ENCODE peak calls at places on chromosomes 6 and 20, in four cellular contexts. M, S, J and P are unnamed samples.

GRCh38 chr6:158150701-158151100 is 17.4 kb downstream of the SERAC1 start:
- DNase-seq in M (no peak), S (peak), J (no peak), P (no peak)

GRCh38 chr20:49586967-49587587 is 19.1 kb upstream of the PTGIS start:
- DNase-seq in M (no peak), S (peak), J (no peak), P (no peak)

GRCh38 chr20:51121901-51122412 is 99.0 kb upstream of the KCNG1 start:
- DNase-seq in M (no peak), S (peak), J (no peak), P (peak)

GRCh38 chr6:121157913-121158312 is 176.4 kb downstream of the TBC1D32 start:
- DNase-seq in M (no peak), S (peak), J (no peak), P (no peak)

GRCh38 chr6:16199792-16200191 is 38.6 kb upstream of the GMPR start:
- DNase-seq in M (no peak), S (no peak), J (no peak), P (no peak)

GRCh38 chr6:4756247-4756646 is 20.0 kb upstream of the CDYL start:
- DNase-seq in M (no peak), S (peak), J (no peak), P (no peak)

GRCh38 chr6:146950351-146950835 is 253.8 kb upstream of the STXBP5 start:
- DNase-seq in M (no peak), S (peak), J (no peak), P (no peak)

GRCh38 chr6:9523462-9523861 is 891.4 kb downstream of the TFAP2A start:
- DNase-seq in M (no peak), S (peak), J (no peak), P (no peak)

GRCh38 chr6:131858765-131859490 is 51.1 kb downstream of the ENPP1 start:
- DNase-seq in M (no peak), S (peak), J (no peak), P (peak)

GRCh38 chr6:88120635-88121034 is 45.5 kb downstream of the CNR1 start:
- DNase-seq in M (no peak), S (no peak), J (no peak), P (no peak)

GRCh38 chr20:51426879-51427624 is 115.5 kb downstream of the NFATC2 start:
- DNase-seq in M (no peak), S (no peak), J (no peak), P (no peak)

GRCh38 chr6:41780623-41781301 is at the start of gene PRICKLE4:
- DNase-seq in M (no peak), S (no peak), J (no peak), P (peak)

GRCh38 chr6:96939019-96939805 is 14.7 kb downstream of the KLHL32 start:
- DNase-seq in M (no peak), S (peak), J (no peak), P (peak)

GRCh38 chr20:44552950-44553908 is 29.1 kb upstream of the PKIG start:
- DNase-seq in M (no peak), S (peak), J (no peak), P (no peak)

DNA sequence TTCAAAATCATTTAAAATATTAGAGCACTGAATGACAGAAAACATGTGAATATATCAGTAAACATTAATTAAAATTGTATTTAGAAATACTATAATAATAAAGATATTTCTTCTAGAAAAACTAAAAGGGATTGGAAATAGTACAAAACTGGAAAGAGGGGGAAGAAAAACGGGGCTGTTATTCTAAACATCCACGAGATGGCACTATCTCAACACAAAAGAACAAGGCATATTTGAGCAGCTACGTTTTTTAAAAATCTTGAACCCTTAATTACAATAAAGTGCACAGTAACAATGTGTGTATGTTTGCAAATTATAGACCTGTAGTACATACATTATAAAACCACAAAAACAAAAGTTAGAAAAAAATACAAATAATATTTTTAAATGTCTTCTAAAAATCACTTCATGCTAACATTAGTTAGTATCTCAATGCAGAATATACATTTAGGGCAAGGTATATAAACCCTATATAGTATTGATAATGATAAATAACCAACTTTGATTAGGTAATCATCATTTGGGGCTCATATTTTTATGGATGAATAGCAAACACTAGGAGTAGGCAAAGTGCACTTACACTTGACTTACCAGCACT is 42.5 kb upstream of the PNISR start:
- DNase-seq in M (no peak), S (peak), J (no peak), P (no peak)
- H4K5ac ChIP-seq in M (no peak), S (no peak), J (no peak), P (no peak)

DNA sequence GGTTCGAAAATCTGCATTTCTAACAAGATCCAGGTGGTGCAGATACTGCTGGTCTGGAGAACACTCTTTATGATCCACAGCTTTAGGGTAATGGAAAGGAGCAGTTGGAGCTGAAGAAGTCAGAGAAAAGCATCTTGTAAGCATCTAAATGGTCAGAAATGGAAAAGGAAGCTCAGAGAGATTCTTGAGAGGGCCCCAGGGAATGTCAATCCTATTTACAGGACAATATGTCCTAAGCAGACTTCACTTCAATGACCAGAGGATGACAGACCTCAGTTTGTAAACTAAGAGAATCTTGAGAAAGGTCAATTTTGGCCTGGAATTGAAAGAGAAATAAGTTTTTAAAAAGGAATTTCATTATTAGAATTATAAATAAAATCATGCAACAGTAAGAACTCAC is 8.4 kb downstream of the TSPYL1 start:
- DNase-seq in M (no peak), S (no peak), J (no peak), P (peak)
- H3K9ac ChIP-seq in M (no peak), S (no peak), J (no peak), P (no peak)

DNA sequence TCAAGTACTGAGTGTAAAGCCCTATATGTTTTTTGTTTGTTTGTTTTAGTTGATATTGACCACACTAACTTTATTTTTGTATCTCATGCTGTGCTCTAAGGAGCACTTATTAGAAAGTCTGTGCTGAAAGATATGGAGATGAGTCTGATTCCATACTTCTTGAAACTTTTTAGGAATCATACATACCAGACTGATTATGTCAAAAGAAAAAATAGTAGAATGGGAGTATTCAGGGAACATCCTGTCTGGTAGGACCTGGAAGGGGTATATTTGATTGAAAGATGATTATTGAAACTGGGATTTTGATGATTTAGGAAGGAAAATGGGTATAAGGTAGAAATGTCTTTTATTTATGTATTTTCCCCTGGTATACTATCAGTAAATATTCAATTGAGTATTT is 111.4 kb downstream of the QKI start:
- DNase-seq in M (no peak), S (peak), J (no peak), P (no peak)
- H3K18ac ChIP-seq in M (no peak), S (no peak), J (no peak), P (no peak)

GRCh38 chr6:62009445-62009844 is 276.6 kb downstream of the KHDRBS2 start:
- DNase-seq in M (no peak), S (no peak), J (no peak), P (no peak)
- H4K5ac ChIP-seq in M (no peak), S (no peak), J (no peak), P (no peak)

GRCh38 chr6:136213853-136214252 is 36.3 kb downstream of the MTFR2 start:
- DNase-seq in M (no peak), S (no peak), J (no peak), P (no peak)
- H3K9ac ChIP-seq in M (no peak), S (no peak), J (no peak), P (no peak)

GRCh38 chr20:63344151-63344470 is 17.0 kb downstream of the CHRNA4 start:
- DNase-seq in M (no peak), S (no peak), J (no peak), P (no peak)

GRCh38 chr20:63345328-63346100 is 15.6 kb downstream of the CHRNA4 start:
- DNase-seq in M (no peak), S (no peak), J (no peak), P (no peak)

GRCh38 chr20:63344616-63345327 is 16.4 kb downstream of the CHRNA4 start:
- DNase-seq in M (no peak), S (no peak), J (no peak), P (no peak)

GRCh38 chr20:63342561-63343459 is 18.3 kb downstream of the CHRNA4 start:
- DNase-seq in M (no peak), S (no peak), J (no peak), P (no peak)

DNA sequence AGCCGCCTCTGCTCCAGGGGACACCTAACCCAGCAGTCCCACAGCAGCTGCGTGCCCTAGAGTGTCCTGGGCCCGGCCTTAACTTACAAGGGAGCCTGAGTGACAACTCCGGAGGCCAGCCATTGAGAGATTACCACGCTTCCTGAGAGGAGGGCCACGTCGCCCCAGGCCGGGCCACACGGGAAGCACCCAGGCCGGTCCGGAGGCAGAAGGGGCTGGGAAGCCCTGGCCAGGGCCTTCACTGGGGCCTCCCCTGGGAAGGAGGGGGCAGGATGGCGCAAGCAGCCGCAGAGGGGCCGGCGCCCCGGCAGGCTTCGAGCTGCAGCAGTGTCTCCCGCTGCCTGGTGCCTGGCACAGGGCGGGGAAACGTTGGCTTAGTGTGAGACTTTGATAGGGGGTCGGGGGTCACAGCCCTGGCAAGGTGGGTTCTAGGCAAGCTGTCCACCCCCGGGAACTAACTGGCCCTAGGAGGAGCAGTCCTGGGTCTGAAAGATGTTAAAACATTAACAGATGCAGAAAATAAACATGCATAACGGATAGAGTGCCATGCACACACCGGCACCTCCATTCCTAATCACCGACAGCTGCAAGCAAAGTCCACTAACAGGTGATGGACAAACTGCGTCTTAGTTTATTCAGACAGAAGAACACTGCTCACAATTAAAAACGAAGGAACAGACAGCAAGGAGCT is 17.5 kb downstream of the CHRNA4 start:
- DNase-seq in M (no peak), S (no peak), J (no peak), P (no peak)
- H3K18ac ChIP-seq in M (no peak), S (no peak), J (no peak), P (no peak)

GRCh38 chr6:36286858-36287257 is 17.0 kb downstream of the PNPLA1 start:
- DNase-seq in M (no peak), S (no peak), J (no peak), P (no peak)
- H4K5ac ChIP-seq in M (no peak), S (no peak), J (no peak), P (no peak)

DNA sequence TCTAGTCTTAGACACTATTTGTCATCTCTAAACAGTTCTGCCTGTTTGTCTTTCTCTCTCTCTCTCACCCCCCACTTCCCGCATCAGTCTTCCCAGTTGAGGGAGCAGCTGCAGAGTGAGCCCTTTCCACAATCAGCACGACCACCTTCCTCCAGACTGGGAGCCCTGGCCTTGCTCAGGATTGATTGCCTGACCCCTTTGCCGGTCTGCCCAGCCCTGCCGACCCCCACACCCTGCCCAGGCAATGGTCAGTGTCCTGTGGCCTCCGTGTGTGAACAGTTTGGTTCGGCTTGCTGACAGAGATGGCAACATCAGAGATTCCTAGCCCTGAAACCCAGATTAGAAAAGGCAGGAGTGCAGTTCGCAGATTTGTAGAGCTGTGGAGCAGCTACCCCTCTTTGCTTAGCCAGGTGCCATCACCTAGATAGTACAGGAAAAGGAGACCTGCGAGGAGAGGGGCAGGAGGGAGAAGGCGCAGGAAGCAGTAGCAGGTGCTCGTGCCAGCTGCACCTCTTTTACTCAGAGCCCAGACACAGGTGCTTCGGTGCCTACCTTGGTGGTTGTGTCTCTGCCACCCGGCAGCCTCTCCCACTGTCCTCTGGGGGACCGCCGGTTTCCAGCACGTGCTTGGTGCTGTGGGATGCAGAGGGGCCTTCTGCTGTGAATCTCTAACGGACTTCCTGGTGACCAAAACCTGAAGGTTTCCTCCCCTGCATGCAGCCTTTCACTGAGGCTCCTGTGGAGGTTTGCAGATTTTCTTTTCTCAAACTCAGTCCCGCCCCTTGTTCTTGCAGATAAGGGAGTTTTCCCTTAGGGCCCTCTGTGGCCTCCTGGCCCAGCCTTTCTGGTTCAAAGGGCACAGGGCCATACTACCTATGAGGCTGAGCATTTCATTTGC is 92.4 kb downstream of the SCML4 start:
- DNase-seq in M (no peak), S (no peak), J (no peak), P (peak)
- H3K9ac ChIP-seq in M (no peak), S (no peak), J (no peak), P (no peak)